ENCODE peak calls at places on chromosomes 2 and 18, in seven cellular contexts. One of them, this sample, is unnamed.

GRCh38 chr2:203811491-203812221 is 55.9 kb upstream of the CTLA4 start:
- DNase-seq in astrocyte of the cerebellum: peak
- DNase-seq in prostate gland: no peak
- DNase-seq in CD8-positive, alpha-beta memory T cell: peak
- DNase-seq in epithelial cell of esophagus: peak
- DNase-seq in fibroblast of lung: peak
- DNase-seq in tibial nerve: peak
- DNase-seq in this sample: peak

GRCh38 chr2:189609423-189609816 is 28.8 kb upstream of the SLC40A1 start:
- DNase-seq in CD8-positive, alpha-beta memory T cell: no peak
- DNase-seq in epithelial cell of esophagus: peak
- DNase-seq in astrocyte of the cerebellum: no peak
- DNase-seq in tibial nerve: no peak
- DNase-seq in prostate gland: no peak
- DNase-seq in fibroblast of lung: no peak
- DNase-seq in this sample: no peak

GRCh38 chr18:48227206-48227605 is 182.0 kb downstream of the ZBTB7C start:
- DNase-seq in epithelial cell of esophagus: peak
- DNase-seq in fibroblast of lung: no peak
- DNase-seq in astrocyte of the cerebellum: no peak
- DNase-seq in prostate gland: no peak
- DNase-seq in tibial nerve: no peak
- DNase-seq in CD8-positive, alpha-beta memory T cell: no peak
- DNase-seq in this sample: no peak

GRCh38 chr2:8171608-8172007 is 510.2 kb upstream of the ID2 start:
- DNase-seq in prostate gland: no peak
- DNase-seq in astrocyte of the cerebellum: no peak
- DNase-seq in fibroblast of lung: peak
- DNase-seq in tibial nerve: no peak
- DNase-seq in epithelial cell of esophagus: no peak
- DNase-seq in CD8-positive, alpha-beta memory T cell: no peak
- DNase-seq in this sample: no peak

GRCh38 chr2:121625953-121626352 is 23.3 kb downstream of the CLASP1 start:
- DNase-seq in fibroblast of lung: no peak
- DNase-seq in epithelial cell of esophagus: no peak
- DNase-seq in CD8-positive, alpha-beta memory T cell: no peak
- DNase-seq in prostate gland: no peak
- DNase-seq in astrocyte of the cerebellum: no peak
- DNase-seq in tibial nerve: no peak
- DNase-seq in this sample: no peak

GRCh38 chr2:2793925-2794324 is 462.9 kb upstream of the MYT1L start:
- DNase-seq in tibial nerve: no peak
- DNase-seq in epithelial cell of esophagus: no peak
- DNase-seq in CD8-positive, alpha-beta memory T cell: no peak
- DNase-seq in prostate gland: no peak
- DNase-seq in fibroblast of lung: no peak
- DNase-seq in astrocyte of the cerebellum: no peak
- DNase-seq in this sample: no peak

GRCh38 chr18:22223263-22223960 is 54.0 kb downstream of the GATA6 start:
- DNase-seq in astrocyte of the cerebellum: peak
- DNase-seq in fibroblast of lung: peak
- DNase-seq in CD8-positive, alpha-beta memory T cell: no peak
- DNase-seq in epithelial cell of esophagus: peak
- DNase-seq in prostate gland: peak
- DNase-seq in tibial nerve: peak
- DNase-seq in this sample: peak

GRCh38 chr18:8742382-8743361 is 37.3 kb downstream of the MTCL1 start:
- DNase-seq in CD8-positive, alpha-beta memory T cell: no peak
- DNase-seq in prostate gland: no peak
- DNase-seq in astrocyte of the cerebellum: no peak
- DNase-seq in tibial nerve: no peak
- DNase-seq in epithelial cell of esophagus: no peak
- DNase-seq in fibroblast of lung: no peak
- DNase-seq in this sample: no peak

GRCh38 chr2:61356958-61357350 is 113.9 kb downstream of the USP34 start:
- DNase-seq in CD8-positive, alpha-beta memory T cell: no peak
- DNase-seq in fibroblast of lung: peak
- DNase-seq in astrocyte of the cerebellum: peak
- DNase-seq in prostate gland: no peak
- DNase-seq in epithelial cell of esophagus: no peak
- DNase-seq in tibial nerve: no peak
- DNase-seq in this sample: no peak

DNA sequence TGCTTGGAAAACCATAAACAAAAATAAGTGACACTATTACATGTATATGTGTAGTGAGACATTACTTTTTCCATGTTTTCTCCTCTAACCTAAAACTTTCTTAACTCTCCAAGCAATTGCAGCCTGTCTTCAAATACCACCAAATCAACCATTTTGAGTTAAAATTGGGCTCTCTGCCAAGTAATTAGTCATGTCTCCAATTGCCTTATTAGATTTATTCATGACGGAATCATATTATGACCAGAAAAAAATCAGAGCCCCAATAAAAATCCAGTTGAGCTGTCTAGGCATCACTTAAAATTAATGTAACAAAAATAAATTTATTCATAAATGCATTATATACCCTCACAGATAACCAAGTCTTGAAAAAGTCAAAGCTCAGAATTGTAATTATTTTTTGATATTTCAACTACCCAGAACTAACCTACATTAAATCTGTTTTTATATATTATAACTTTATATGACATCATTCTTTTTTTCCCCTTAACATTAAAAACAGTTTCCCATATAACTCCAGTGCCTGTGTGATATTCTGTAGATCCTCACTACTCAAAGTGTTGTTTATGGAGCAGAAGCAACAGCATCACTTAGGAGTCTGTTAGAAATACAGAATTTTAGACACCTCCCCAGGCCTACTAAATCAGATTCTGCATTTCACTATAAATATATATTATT is 157.0 kb downstream of the ERBB4 start:
- DNase-seq in fibroblast of lung: no peak
- DNase-seq in epithelial cell of esophagus: peak
- DNase-seq in astrocyte of the cerebellum: no peak
- DNase-seq in prostate gland: no peak
- DNase-seq in CD8-positive, alpha-beta memory T cell: no peak
- DNase-seq in tibial nerve: no peak
- DNase-seq in this sample: no peak
- H3K4me3 ChIP-seq in fibroblast of lung: no peak
- H3K4me3 ChIP-seq in epithelial cell of esophagus: no peak
- H3K4me3 ChIP-seq in astrocyte of the cerebellum: no peak
- H3K4me3 ChIP-seq in prostate gland: no peak
- H3K4me3 ChIP-seq in CD8-positive, alpha-beta memory T cell: no peak
- H3K4me3 ChIP-seq in tibial nerve: no peak
- H3K4me3 ChIP-seq in this sample: no peak

DNA sequence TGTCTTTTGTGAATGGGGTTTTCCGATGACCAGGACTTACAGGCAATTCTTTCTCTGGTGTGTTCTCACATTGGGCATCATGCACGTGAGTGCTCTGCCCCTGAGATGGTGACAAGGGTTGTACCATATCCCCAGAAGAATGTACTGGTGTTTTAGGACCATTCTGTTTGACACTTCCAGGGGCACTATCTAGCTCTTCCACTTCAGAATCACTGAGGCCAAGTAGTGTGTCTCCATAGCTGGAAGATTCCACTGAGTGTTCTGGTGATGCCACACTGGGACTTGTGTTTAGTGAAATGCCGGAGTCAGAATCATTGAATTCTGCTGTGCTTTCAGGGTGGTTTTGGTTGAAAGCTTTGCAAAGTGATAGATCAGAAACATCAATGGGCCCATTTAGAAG is 18.7 kb downstream of the HNRNPA3 start:
- DNase-seq in prostate gland: no peak
- DNase-seq in tibial nerve: no peak
- DNase-seq in fibroblast of lung: no peak
- DNase-seq in CD8-positive, alpha-beta memory T cell: no peak
- DNase-seq in epithelial cell of esophagus: no peak
- DNase-seq in astrocyte of the cerebellum: no peak
- DNase-seq in this sample: no peak
- H3K4me3 ChIP-seq in prostate gland: no peak
- H3K4me3 ChIP-seq in tibial nerve: no peak
- H3K4me3 ChIP-seq in fibroblast of lung: no peak
- H3K4me3 ChIP-seq in CD8-positive, alpha-beta memory T cell: no peak
- H3K4me3 ChIP-seq in epithelial cell of esophagus: no peak
- H3K4me3 ChIP-seq in astrocyte of the cerebellum: no peak
- H3K4me3 ChIP-seq in this sample: no peak

DNA sequence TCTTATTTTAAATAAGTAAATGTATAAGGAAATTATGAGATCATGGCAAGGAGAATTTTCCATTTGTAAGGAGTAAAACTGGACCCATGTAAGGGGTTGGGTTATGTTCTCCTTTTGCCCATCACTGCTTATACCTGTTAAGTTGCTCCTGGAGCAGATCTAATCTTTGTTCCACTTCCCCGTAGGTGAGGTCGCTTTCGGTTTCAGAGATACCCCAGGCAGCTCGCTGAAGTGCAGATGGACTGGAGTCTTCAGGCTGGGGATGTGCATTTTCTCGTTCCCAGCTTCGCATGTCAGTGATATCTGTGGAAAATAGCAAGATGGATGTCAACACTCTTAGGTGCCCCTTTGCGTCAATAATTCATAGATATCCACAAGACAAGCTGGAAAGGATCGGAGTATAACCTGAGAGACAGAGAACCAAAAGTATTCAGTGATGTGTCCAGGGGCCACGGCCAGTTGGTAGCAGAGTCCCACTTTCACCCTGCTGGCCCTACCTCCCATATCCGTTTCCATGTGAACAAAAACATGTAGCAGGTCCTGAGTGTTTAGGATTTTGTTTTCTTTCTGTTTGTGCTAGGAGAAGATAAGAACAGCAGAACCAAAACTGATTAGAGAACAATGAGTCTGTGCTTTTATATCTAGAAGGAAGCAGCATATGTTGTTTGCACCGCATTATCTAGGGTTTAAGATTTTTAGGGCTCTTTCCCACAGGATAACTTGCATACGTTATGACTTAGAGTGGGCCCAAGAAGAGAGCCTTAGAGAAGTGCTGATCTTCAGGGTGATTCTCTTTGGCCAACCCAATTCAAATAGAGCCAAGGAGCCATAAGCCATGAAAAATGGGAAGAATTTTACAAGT is 36.0 kb downstream of the GCA start:
- DNase-seq in CD8-positive, alpha-beta memory T cell: no peak
- DNase-seq in prostate gland: no peak
- DNase-seq in astrocyte of the cerebellum: no peak
- DNase-seq in tibial nerve: no peak
- DNase-seq in fibroblast of lung: no peak
- DNase-seq in epithelial cell of esophagus: no peak
- DNase-seq in this sample: peak
- H3K4me3 ChIP-seq in CD8-positive, alpha-beta memory T cell: no peak
- H3K4me3 ChIP-seq in prostate gland: no peak
- H3K4me3 ChIP-seq in astrocyte of the cerebellum: no peak
- H3K4me3 ChIP-seq in tibial nerve: no peak
- H3K4me3 ChIP-seq in fibroblast of lung: no peak
- H3K4me3 ChIP-seq in epithelial cell of esophagus: no peak
- H3K4me3 ChIP-seq in this sample: peak

DNA sequence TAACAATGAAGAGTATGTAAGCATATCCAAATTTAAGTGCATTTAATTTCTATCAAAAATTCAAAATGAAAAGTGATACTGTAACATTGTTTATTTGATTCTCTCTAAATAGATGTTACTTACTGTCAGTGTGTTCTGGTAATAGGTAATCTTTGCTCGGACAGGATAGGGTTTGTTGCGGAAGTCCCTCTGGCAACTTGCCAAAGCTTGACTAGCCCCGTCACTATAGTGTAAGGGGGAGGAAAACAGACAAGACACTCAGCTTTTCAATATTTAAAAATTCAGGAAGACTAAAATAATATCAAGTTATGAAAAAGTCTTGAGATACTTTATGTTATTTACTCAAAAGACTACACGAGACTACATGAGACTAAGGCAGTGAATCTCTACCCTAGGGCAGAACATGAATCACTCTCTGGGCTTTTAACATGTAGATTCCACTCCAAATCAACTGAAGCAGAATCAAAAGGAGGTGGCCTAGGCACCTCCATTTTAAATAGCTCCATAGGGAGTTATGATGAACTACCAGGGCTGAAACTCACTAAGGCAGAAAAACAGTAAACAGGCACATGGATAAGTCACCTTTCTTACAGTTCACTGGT is 5.9 kb downstream of the LMAN1 start:
- DNase-seq in fibroblast of lung: no peak
- DNase-seq in tibial nerve: no peak
- DNase-seq in epithelial cell of esophagus: peak
- DNase-seq in CD8-positive, alpha-beta memory T cell: no peak
- DNase-seq in astrocyte of the cerebellum: no peak
- DNase-seq in prostate gland: no peak
- DNase-seq in this sample: no peak
- H3K4me3 ChIP-seq in fibroblast of lung: no peak
- H3K4me3 ChIP-seq in tibial nerve: no peak
- H3K4me3 ChIP-seq in epithelial cell of esophagus: no peak
- H3K4me3 ChIP-seq in CD8-positive, alpha-beta memory T cell: no peak
- H3K4me3 ChIP-seq in astrocyte of the cerebellum: no peak
- H3K4me3 ChIP-seq in prostate gland: no peak
- H3K4me3 ChIP-seq in this sample: no peak

DNA sequence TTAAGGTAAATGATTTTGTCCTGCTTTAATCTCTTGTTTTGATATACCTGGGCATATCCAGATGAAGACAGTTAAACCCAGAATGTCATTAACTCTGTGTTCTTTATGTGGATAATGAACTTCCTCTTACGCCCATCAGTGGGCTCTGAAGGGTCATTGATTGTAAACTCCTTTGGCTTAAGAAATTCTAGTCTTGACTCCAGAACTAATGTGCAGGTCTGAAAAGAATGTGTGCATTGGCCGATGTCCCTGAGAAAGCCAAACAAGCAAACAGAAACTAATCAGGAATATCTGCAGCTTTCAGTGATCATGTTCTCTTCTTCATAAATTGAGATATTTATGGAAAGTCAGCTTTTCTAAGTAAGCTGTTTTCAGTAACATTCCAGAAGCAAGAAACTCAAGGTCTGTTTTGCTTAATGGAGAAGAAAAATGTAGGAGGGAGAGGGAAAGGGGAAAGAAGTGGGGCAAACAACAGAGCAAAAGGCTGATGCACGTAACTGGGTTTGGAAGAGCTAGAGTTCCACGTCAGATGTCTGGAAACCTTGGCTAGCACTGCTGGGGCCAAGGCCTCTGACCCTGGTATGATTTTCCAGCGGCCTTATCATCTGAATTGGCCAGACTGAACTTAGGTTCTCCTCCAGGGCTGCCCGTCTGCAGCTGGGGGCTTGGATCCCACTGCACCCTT is 61.3 kb upstream of the FHL2 start:
- DNase-seq in astrocyte of the cerebellum: no peak
- DNase-seq in fibroblast of lung: peak
- DNase-seq in prostate gland: no peak
- DNase-seq in tibial nerve: no peak
- DNase-seq in epithelial cell of esophagus: no peak
- DNase-seq in CD8-positive, alpha-beta memory T cell: no peak
- DNase-seq in this sample: peak
- H3K4me3 ChIP-seq in astrocyte of the cerebellum: no peak
- H3K4me3 ChIP-seq in fibroblast of lung: no peak
- H3K4me3 ChIP-seq in prostate gland: no peak
- H3K4me3 ChIP-seq in tibial nerve: no peak
- H3K4me3 ChIP-seq in epithelial cell of esophagus: no peak
- H3K4me3 ChIP-seq in CD8-positive, alpha-beta memory T cell: no peak
- H3K4me3 ChIP-seq in this sample: no peak

This sample was measured in right cardiac atrium.